ENCODE peak calls at places on chromosomes 5 and 9, in four cellular contexts. S is astrocyte of the cerebellum, L is mucosa of descending colon, Q is fibroblast of lung. P is an unnamed sample.

GRCh38 chr9:38761334-38761733 is 41.4 kb upstream of the FAM240B start:
- DNase-seq in S (peak; percentile 2), L (no peak), Q (no peak), P (no peak)

GRCh38 chr9:696332-697090 is 145.0 kb upstream of the DMRT1 start:
- DNase-seq in S (no peak), L (no peak), Q (peak; percentile 68), P (no peak)

GRCh38 chr5:75668988-75669760 is 48.1 kb downstream of the POC5 start:
- DNase-seq in S (no peak), L (peak; percentile 61), Q (no peak), P (no peak)

GRCh38 chr9:117704024-117704575 is at the start of gene TLR4:
- DNase-seq in S (peak; percentile 68), L (peak; percentile 66), Q (peak; percentile 38), P (no peak)

GRCh38 chr9:107674252-107674936 is 184.8 kb upstream of the KLF4 start:
- DNase-seq in S (no peak), L (no peak), Q (no peak), P (no peak)

GRCh38 chr5:172113036-172113435 is 75.0 kb downstream of the STK10 start:
- DNase-seq in S (peak; percentile 88), L (peak; percentile 77), Q (no peak), P (no peak)

GRCh38 chr9:38681747-38682227 is 38.1 kb downstream of the FAM240B start:
- DNase-seq in S (peak; percentile 90), L (no peak), Q (peak; percentile 39), P (peak; percentile 39)

GRCh38 chr5:180860273-180860886 is 696 bp downstream of the ZFP62 start:
- DNase-seq in S (no peak), L (peak; percentile 72), Q (peak; percentile 27), P (no peak)

GRCh38 chr5:79985288-79985687 is 5.8 kb downstream of the MTX3 start:
- DNase-seq in S (no peak), L (no peak), Q (no peak), P (no peak)

GRCh38 chr5:152634596-152634995 is 229.5 kb upstream of the NMUR2 start:
- DNase-seq in S (no peak), L (no peak), Q (no peak), P (no peak)

GRCh38 chr5:19125956-19126713 is 861.9 kb downstream of the CDH18 start:
- DNase-seq in S (peak; percentile 4), L (no peak), Q (no peak), P (no peak)

GRCh38 chr5:14323466-14323865 is 180.3 kb downstream of the TRIO start:
- DNase-seq in S (no peak), L (no peak), Q (no peak), P (no peak)

GRCh38 chr5:108560581-108560980 is 178.7 kb upstream of the FBXL17 start:
- DNase-seq in S (no peak), L (no peak), Q (peak; percentile 79), P (no peak)

GRCh38 chr5:88398316-88398715 is 129.7 kb upstream of the TMEM161B start:
- DNase-seq in S (no peak), L (no peak), Q (no peak), P (no peak)

GRCh38 chr9:77820293-77820954 is 172.3 kb upstream of the GNA14 start:
- DNase-seq in S (no peak), L (no peak), Q (peak; percentile 55), P (no peak)

GRCh38 chr9:130765135-130766030 is 69.7 kb upstream of the ABL1 start:
- DNase-seq in S (no peak), L (no peak), Q (no peak), P (no peak)

GRCh38 chr9:120579139-120579749 is 723 bp downstream of the CDK5RAP2 start:
- DNase-seq in S (no peak), L (no peak), Q (no peak), P (no peak)

GRCh38 chr9:126509718-126510117 is 104.0 kb upstream of the LMX1B start:
- DNase-seq in S (no peak), L (no peak), Q (no peak), P (no peak)

GRCh38 chr9:81473708-81474107 is 215.6 kb downstream of the TLE1 start:
- DNase-seq in S (no peak), L (no peak), Q (peak; percentile 65), P (no peak)

GRCh38 chr9:33082538-33083326 is 6.3 kb upstream of the SMU1 start:
- DNase-seq in S (no peak), L (no peak), Q (no peak), P (no peak)

GRCh38 chr5:172558076-172558990 is 82.7 kb upstream of the NEURL1B start:
- DNase-seq in S (no peak), L (no peak), Q (no peak), P (no peak)

GRCh38 chr9:82923410-82924242 is 139.3 kb downstream of the RASEF start:
- DNase-seq in S (peak; percentile 12), L (no peak), Q (no peak), P (peak; percentile 55)

GRCh38 chr5:177349762-177350161 is 1.7 kb downstream of the LMAN2 start:
- DNase-seq in S (no peak), L (no peak), Q (no peak), P (no peak)

GRCh38 chr5:91162534-91163381 is 220.4 kb downstream of the ARRDC3 start:
- DNase-seq in S (peak; percentile 74), L (peak; percentile 63), Q (peak; percentile 88), P (peak; percentile 96)

GRCh38 chr9:95507456-95508241 is 9.1 kb downstream of the PTCH1 start:
- DNase-seq in S (peak; percentile 36), L (peak; percentile 76), Q (peak; percentile 77), P (no peak)

GRCh38 chr9:95074632-95075269 is 242.8 kb downstream of the FANCC start:
- DNase-seq in S (no peak), L (peak; percentile 77), Q (no peak), P (no peak)

GRCh38 chr5:127176769-127177168 is 103.5 kb upstream of the C5orf63 start:
- DNase-seq in S (no peak), L (no peak), Q (no peak), P (no peak)

GRCh38 chr5:38675443-38675842 is 119.0 kb upstream of the LIFR start:
- DNase-seq in S (no peak), L (no peak), Q (no peak), P (no peak)

GRCh38 chr5:57094753-57095683 is 78.8 kb upstream of the GPBP1 start:
- DNase-seq in S (no peak), L (peak; percentile 79), Q (no peak), P (no peak)

GRCh38 chr9:122179690-122180074 is 20.0 kb downstream of the MORN5 start:
- DNase-seq in S (no peak), L (no peak), Q (no peak), P (no peak)

GRCh38 chr9:93172646-93173364 is 11.1 kb upstream of the WNK2 start:
- DNase-seq in S (no peak), L (no peak), Q (no peak), P (no peak)

GRCh38 chr9:70478963-70479641 is 64.6 kb upstream of the KLF9 start:
- DNase-seq in S (no peak), L (peak; percentile 69), Q (peak; percentile 84), P (no peak)

GRCh38 chr9:70477907-70478480 is 63.5 kb upstream of the KLF9 start:
- DNase-seq in S (no peak), L (no peak), Q (no peak), P (no peak)

GRCh38 chr9:70481471-70481870 is 67.0 kb upstream of the KLF9 start:
- DNase-seq in S (no peak), L (no peak), Q (no peak), P (no peak)

GRCh38 chr9:70480405-70480980 is 66.0 kb upstream of the KLF9 start:
- DNase-seq in S (peak; percentile 60), L (peak; percentile 86), Q (peak; percentile 100), P (no peak)

DNA sequence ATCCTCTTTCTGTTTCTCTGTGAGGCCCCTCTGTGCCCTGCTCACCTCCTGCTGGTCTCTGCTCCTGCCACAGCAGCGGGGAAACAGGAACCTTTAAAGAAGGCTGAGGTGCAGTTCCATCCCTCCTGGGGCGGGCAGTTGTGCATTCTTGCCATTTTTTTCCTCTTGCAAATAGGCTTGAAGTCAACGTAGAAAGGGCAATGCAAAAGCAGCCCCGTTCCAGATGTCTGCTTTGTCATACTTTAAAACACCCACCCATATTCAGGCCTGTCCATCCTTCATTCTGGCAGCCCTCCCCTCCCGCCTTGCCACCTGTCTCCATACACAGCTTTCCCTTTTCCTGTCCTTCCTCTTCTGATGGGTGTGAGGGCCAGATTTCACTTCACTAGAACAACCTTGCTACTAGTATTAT is 65.4 kb upstream of the KLF9 start:
- DNase-seq in S (peak; percentile 40), L (peak; percentile 56), Q (peak; percentile 93), P (no peak)
- H3K4me3 ChIP-seq in S (no peak overlapping the region), L (no peak overlapping the region), Q (peak overlapping the region; percentile 33), P (no peak overlapping the region)

DNA sequence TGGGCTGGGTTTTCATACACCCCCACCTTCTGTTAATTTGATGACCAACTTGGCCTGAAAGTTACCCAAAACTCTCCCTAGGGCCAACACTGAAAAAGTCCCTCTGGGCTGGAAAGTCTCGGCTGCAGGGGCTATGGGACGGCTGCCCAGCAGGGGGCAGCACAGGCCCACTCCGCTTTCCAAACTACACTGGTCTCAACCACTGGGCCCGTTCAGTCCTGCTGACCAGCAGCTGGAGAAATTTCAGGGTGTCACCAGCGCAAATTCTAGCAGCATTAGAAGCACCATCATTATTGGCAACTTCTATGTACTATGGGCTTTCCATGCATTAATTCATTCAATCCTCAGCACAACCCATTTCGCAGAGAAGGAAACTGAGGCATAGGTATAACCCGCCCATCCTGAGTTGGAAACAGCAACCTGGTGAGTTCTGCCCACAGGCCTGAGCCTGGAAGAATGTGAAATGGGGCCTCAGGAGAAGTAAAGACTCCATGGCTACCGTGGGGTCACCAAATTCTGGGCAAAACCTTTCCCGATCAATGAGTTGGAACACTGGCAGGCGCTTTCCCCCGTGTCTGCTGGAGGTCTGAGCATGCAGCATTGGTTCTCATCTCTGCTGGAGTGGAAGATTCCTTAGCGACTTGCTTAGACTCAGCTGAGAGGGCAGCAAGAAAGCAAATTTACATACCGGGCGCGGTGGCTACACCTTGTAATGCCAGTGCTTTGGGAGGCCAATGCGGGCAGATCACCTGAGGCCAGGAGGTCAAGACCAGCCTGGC is 9.7 kb downstream of the ORM2 start:
- DNase-seq in S (no peak), L (no peak), Q (peak; percentile 51), P (no peak)
- TF ChIP-seq CTCF in S (peak; percentile 94), L (peak; percentile 42), Q (peak; percentile 81), P (peak; percentile 98)

GRCh38 chr9:129671065-129671464 is 5.6 kb downstream of the PRRX2 start:
- DNase-seq in S (no peak), L (no peak), Q (no peak), P (no peak)

GRCh38 chr9:129667850-129668249 is 2.4 kb downstream of the PRRX2 start:
- DNase-seq in S (no peak), L (no peak), Q (no peak), P (no peak)

GRCh38 chr9:129667378-129667777 is 1.9 kb downstream of the PRRX2 start:
- DNase-seq in S (no peak), L (no peak), Q (no peak), P (no peak)

GRCh38 chr9:129669946-129670345 is 4.5 kb downstream of the PRRX2 start:
- DNase-seq in S (no peak), L (no peak), Q (no peak), P (no peak)

GRCh38 chr9:129669141-129669718 is 3.8 kb downstream of the PRRX2 start:
- DNase-seq in S (peak; percentile 79), L (no peak), Q (peak; percentile 52), P (no peak)
- H3K4me3 ChIP-seq in S (no peak overlapping the region), L (no peak overlapping the region), Q (no peak overlapping the region), P (no peak overlapping the region)

GRCh38 chr5:168086736-168087135 is 204.7 kb upstream of the WWC1 start:
- DNase-seq in S (no peak), L (no peak), Q (no peak), P (no peak)
- TF ChIP-seq CTCF in S (no peak), L (no peak), Q (no peak), P (no peak)

GRCh38 chr5:119274024-119274766 is 81.6 kb upstream of the TNFAIP8 start:
- DNase-seq in S (no peak), L (no peak), Q (no peak), P (no peak)
- H3K4me3 ChIP-seq in S (no peak overlapping the region), L (no peak overlapping the region), Q (no peak overlapping the region), P (no peak overlapping the region)